ENCODE peak calls at places on chromosomes 3 and 15, in seven cellular contexts. E is activated T-helper 1 cell treated with Interleukin-2 at 50 U/mL for 16 hours; J is effector CD4-positive, alpha-beta T cell; Y is NCI-H460; M is AG04450; V is CD4-positive, alpha-beta T cell; T is astrocyte of the spinal cord. G is an unnamed sample.

GRCh38 chr3:81696090-81696489 is 65.4 kb downstream of the GBE1 start:
- DNase-seq in E (no peak), V (no peak), T (no peak), M (no peak), J (no peak), Y (no peak), G (no peak)

GRCh38 chr3:153602801-153603200 is 440.8 kb downstream of the RAP2B start:
- DNase-seq in Y (no peak), J (no peak), M (no peak), E (no peak), V (no peak), T (no peak), G (no peak)

GRCh38 chr3:36477655-36478054 is 97.4 kb downstream of the STAC start:
- DNase-seq in T (no peak), M (no peak), V (no peak), E (no peak), Y (no peak), J (no peak), G (no peak)

GRCh38 chr3:123258811-123259420 is 57.2 kb downstream of the SEC22A start:
- DNase-seq in V (no peak), Y (peak), M (peak), E (no peak), J (no peak), T (peak), G (no peak)

GRCh38 chr3:14142567-14143270 is 17.9 kb downstream of the TMEM43 start:
- DNase-seq in E (peak), M (no peak), V (peak), J (peak), Y (no peak), T (no peak), G (no peak)

GRCh38 chr3:41274944-41275668 is 75.8 kb downstream of the CTNNB1 start:
- DNase-seq in Y (peak), M (no peak), V (no peak), E (no peak), T (peak), J (no peak), G (no peak)

GRCh38 chr3:165194477-165195135 is 1.6 kb downstream of the SLITRK3 start:
- DNase-seq in T (no peak), V (no peak), M (no peak), Y (no peak), E (no peak), J (no peak), G (no peak)

GRCh38 chr15:84824260-84824690 is 7.1 kb downstream of the ALPK3 start:
- DNase-seq in E (no peak), Y (no peak), M (no peak), J (no peak), T (no peak), V (no peak), G (no peak)

GRCh38 chr3:157542711-157543485 is 39.7 kb upstream of the VEPH1 start:
- DNase-seq in M (peak), Y (no peak), J (no peak), T (peak), V (no peak), E (no peak), G (peak)

GRCh38 chr15:65209701-65210643 is 1.3 kb downstream of the CILP start:
- DNase-seq in Y (no peak), M (no peak), E (no peak), J (no peak), V (no peak), T (no peak), G (no peak)

GRCh38 chr3:8416965-8417364 is 84.7 kb upstream of the LMCD1 start:
- DNase-seq in T (peak), M (no peak), E (no peak), J (no peak), Y (peak), V (no peak), G (no peak)

GRCh38 chr3:15241341-15241740 is 35.3 kb downstream of the CAPN7 start:
- DNase-seq in E (peak), J (peak), T (no peak), V (peak), M (no peak), Y (peak), G (no peak)

GRCh38 chr15:100727291-100727851 is 125.0 kb downstream of the ASB7 start:
- DNase-seq in M (no peak), Y (no peak), J (no peak), V (no peak), T (no peak), E (no peak), G (no peak)

GRCh38 chr3:194760740-194761139 is 75.1 kb downstream of the FAM43A start:
- DNase-seq in J (no peak), E (no peak), M (no peak), V (no peak), Y (no peak), T (no peak), G (no peak)

GRCh38 chr15:66830358-66830757 is 128.3 kb downstream of the SMAD6 start:
- DNase-seq in V (no peak), T (peak), M (no peak), Y (no peak), J (no peak), E (no peak), G (peak)

GRCh38 chr3:53150247-53151085 is 10.5 kb upstream of the PRKCD start:
- DNase-seq in V (no peak), Y (no peak), J (no peak), T (peak), M (no peak), E (no peak), G (peak)

GRCh38 chr3:52231502-52232278 is 6.2 kb upstream of the TLR9 start:
- DNase-seq in Y (peak), E (peak), J (peak), M (no peak), V (peak), T (no peak), G (peak)

GRCh38 chr3:16048435-16049318 is 125.8 kb upstream of the GALNT15 start:
- DNase-seq in V (no peak), M (peak), T (peak), E (no peak), J (peak), Y (peak), G (peak)

GRCh38 chr15:69983696-69984265 is 113.9 kb downstream of the TLE3 start:
- DNase-seq in V (no peak), M (no peak), T (no peak), E (no peak), J (no peak), Y (no peak), G (no peak)

GRCh38 chr3:138329127-138329983 is at the start of gene NME9:
- DNase-seq in Y (peak), J (peak), M (peak), V (peak), T (peak), E (peak), G (peak)

GRCh38 chr3:127019449-127019848 is 36.5 kb downstream of the PLXNA1 start:
- DNase-seq in V (no peak), J (no peak), M (no peak), E (no peak), Y (no peak), T (peak), G (peak)

GRCh38 chr3:107833722-107834416 is 257.0 kb downstream of the CD47 start:
- DNase-seq in V (no peak), E (no peak), M (no peak), J (no peak), Y (no peak), T (no peak), G (no peak)

GRCh38 chr3:11060500-11061251 is 68.1 kb downstream of the SLC6A1 start:
- DNase-seq in M (peak), E (no peak), Y (peak), J (peak), T (peak), V (no peak), G (peak)

GRCh38 chr15:80662756-80663553 is 32.2 kb upstream of the ABHD17C start:
- DNase-seq in V (no peak), J (no peak), M (no peak), Y (no peak), E (no peak), T (no peak), G (no peak)

GRCh38 chr15:78034495-78035191 is 42.9 kb downstream of the TBC1D2B start:
- DNase-seq in E (peak), J (peak), T (no peak), Y (no peak), M (no peak), V (peak), G (no peak)

GRCh38 chr15:65409284-65409631 is 13.5 kb downstream of the IGDCC4 start:
- DNase-seq in M (peak), V (no peak), T (peak), J (no peak), Y (no peak), E (no peak), G (peak)

GRCh38 chr3:123789760-123790159 is 94.4 kb downstream of the MYLK start:
- DNase-seq in Y (no peak), T (peak), J (no peak), E (no peak), V (no peak), M (no peak), G (no peak)

GRCh38 chr3:128074851-128075515 is 22.7 kb downstream of the SEC61A1 start:
- DNase-seq in Y (no peak), M (no peak), T (no peak), V (no peak), J (no peak), E (no peak), G (no peak)

GRCh38 chr3:99526927-99527326 is 111.5 kb upstream of the COL8A1 start:
- DNase-seq in V (no peak), M (no peak), E (no peak), Y (no peak), T (no peak), J (no peak), G (no peak)

GRCh38 chr15:80864666-80865065 is 85.5 kb downstream of the CEMIP start:
- DNase-seq in Y (no peak), T (no peak), M (no peak), J (no peak), V (no peak), E (no peak), G (no peak)

GRCh38 chr15:99916668-99917223 is 183.5 kb upstream of the LYSMD4 start:
- DNase-seq in T (no peak), J (no peak), Y (no peak), M (no peak), E (no peak), V (no peak), G (no peak)

GRCh38 chr15:58947179-58947578 is 13.7 kb upstream of the SLTM start:
- DNase-seq in V (no peak), J (no peak), T (no peak), Y (no peak), M (no peak), E (no peak), G (peak)

GRCh38 chr3:141402476-141403171 is 34.3 kb downstream of the ZBTB38 start:
- DNase-seq in J (peak), T (peak), V (peak), Y (peak), M (no peak), E (peak), G (peak)

GRCh38 chr3:183381179-183381578 is 47.2 kb downstream of the MCF2L2 start:
- DNase-seq in V (no peak), Y (no peak), E (no peak), J (no peak), T (peak), M (peak), G (no peak)

GRCh38 chr3:93969443-93969842 is 4.3 kb downstream of the PROS1 start:
- DNase-seq in V (no peak), E (no peak), T (no peak), Y (no peak), M (no peak), J (no peak), G (peak)

GRCh38 chr3:195877767-195878423 is 30.5 kb downstream of the TNK2 start:
- DNase-seq in V (peak), M (no peak), Y (no peak), J (no peak), T (no peak), E (no peak), G (no peak)

GRCh38 chr15:27339138-27339537 is 368.2 kb downstream of the GABRG3 start:
- DNase-seq in V (no peak), J (no peak), E (no peak), T (no peak), M (no peak), Y (no peak), G (no peak)

GRCh38 chr3:104989878-104990277 is 376.8 kb upstream of the ALCAM start:
- DNase-seq in V (no peak), E (no peak), J (no peak), T (no peak), Y (no peak), M (no peak), G (no peak)

GRCh38 chr15:63615935-63616334 is 18.7 kb downstream of the FBXL22 start:
- DNase-seq in Y (no peak), J (no peak), V (no peak), T (no peak), M (no peak), E (no peak), G (no peak)